ENCODE peak calls at places on chromosome 14, in five cellular contexts. V is body of pancreas, S is mucosa of gallbladder, G is neuronal stem cell, Q is SHP77 treated with DMSO at 0.1 percent for 48 hours. L is an unnamed sample.

GRCh38 chr14:99757331-99758070 is 35.7 kb upstream of the EML1 start:
- DNase-seq in V (no peak), S (no peak), G (no peak), Q (no peak), L (no peak)

GRCh38 chr14:99604766-99605298 is 825 bp upstream of the CCDC85C start:
- DNase-seq in V (peak; percentile 53), S (no peak), G (no peak), Q (no peak), L (no peak)

GRCh38 chr14:96104469-96105057 is 65.4 kb downstream of the C14orf132 start:
- DNase-seq in V (peak; percentile 88), S (peak; percentile 86), G (no peak), Q (peak; percentile 97), L (no peak)

GRCh38 chr14:73729556-73730265 is 15.5 kb upstream of the PNMA1 start:
- DNase-seq in V (no peak), S (no peak), G (no peak), Q (no peak), L (no peak)

GRCh38 chr14:77007975-77008421 is 20.5 kb downstream of the IRF2BPL start:
- DNase-seq in V (peak; percentile 99), S (peak; percentile 83), G (no peak), Q (no peak), L (no peak)

GRCh38 chr14:105499256-105500035 is 8.4 kb downstream of the TEDC1 start:
- DNase-seq in V (no peak), S (no peak), G (no peak), Q (no peak), L (peak; percentile 89)

GRCh38 chr14:21852061-21852664 is 178.5 kb upstream of the OR4E1 start:
- DNase-seq in V (peak; percentile 43), S (peak; percentile 56), G (peak; percentile 50), Q (peak; percentile 2), L (peak; percentile 16)

GRCh38 chr14:94998702-94999101 is 158.6 kb downstream of the DICER1 start:
- DNase-seq in V (no peak), S (no peak), G (no peak), Q (no peak), L (no peak)

GRCh38 chr14:104163541-104163940 is 25.2 kb downstream of the KIF26A start:
- DNase-seq in V (no peak), S (no peak), G (no peak), Q (no peak), L (no peak)

GRCh38 chr14:69291396-69291795 is 31.4 kb downstream of the GALNT16 start:
- DNase-seq in V (no peak), S (no peak), G (no peak), Q (no peak), L (no peak)

GRCh38 chr14:101469382-101470251 is 91.7 kb upstream of the DIO3 start:
- DNase-seq in V (no peak), S (no peak), G (no peak), Q (no peak), L (no peak)

GRCh38 chr14:42149609-42150261 is 543.1 kb downstream of the LRFN5 start:
- DNase-seq in V (no peak), S (no peak), G (no peak), Q (no peak), L (no peak)

GRCh38 chr14:89845346-89845745 is 109.2 kb downstream of the EFCAB11 start:
- DNase-seq in V (no peak), S (peak; percentile 14), G (no peak), Q (no peak), L (no peak)

GRCh38 chr14:21104448-21105060 is 3.7 kb downstream of the TMEM253 start:
- DNase-seq in V (peak; percentile 78), S (peak; percentile 80), G (no peak), Q (peak; percentile 82), L (peak; percentile 51)

GRCh38 chr14:54108481-54109471 is 152.2 kb upstream of the BMP4 start:
- DNase-seq in V (no peak), S (no peak), G (no peak), Q (no peak), L (no peak)

GRCh38 chr14:73262427-73263183 is 25.3 kb downstream of the PAPLN start:
- DNase-seq in V (no peak), S (no peak), G (no peak), Q (no peak), L (no peak)

GRCh38 chr14:99481745-99482099 is 513 bp downstream of the CCNK start:
- DNase-seq in V (no peak), S (no peak), G (no peak), Q (no peak), L (no peak)

GRCh38 chr14:89688520-89688919 is 266.0 kb downstream of the EFCAB11 start:
- DNase-seq in V (no peak), S (no peak), G (no peak), Q (no peak), L (no peak)

GRCh38 chr14:80266930-80267329 is 55.6 kb upstream of the DIO2 start:
- DNase-seq in V (no peak), S (no peak), G (no peak), Q (no peak), L (no peak)

GRCh38 chr14:84208451-84208850 is 1321.5 kb upstream of the FLRT2 start:
- DNase-seq in V (no peak), S (no peak), G (no peak), Q (no peak), L (no peak)

GRCh38 chr14:51116682-51117081 is 21.8 kb upstream of the TRIM9 start:
- DNase-seq in V (no peak), S (no peak), G (no peak), Q (no peak), L (no peak)

GRCh38 chr14:21711360-21711961 is 37.8 kb upstream of the OR4E1 start:
- DNase-seq in V (peak; percentile 16), S (no peak), G (peak; percentile 30), Q (peak; percentile 25), L (no peak)

GRCh38 chr14:99574099-99574880 is 29.7 kb downstream of the CCDC85C start:
- DNase-seq in V (peak; percentile 84), S (peak; percentile 45), G (peak; percentile 45), Q (no peak), L (no peak)

GRCh38 chr14:74357585-74357984 is 9.3 kb downstream of the VRTN start:
- DNase-seq in V (no peak), S (no peak), G (no peak), Q (no peak), L (no peak)

L was measured in amygdala.